ENCODE peak calls at places on chromosomes 13 and 19, in ten cellular contexts. Q is Caco-2, C is AG04450, R is fibroblast of the aortic adventitia, J is choroid plexus epithelial cell, H is OCI-LY7, G is stomach, T is esophagus muscularis mucosa, O is mucosa of descending colon, S is AG10803. M is an unnamed sample.

GRCh38 chr13:112705286-112705685 is 15.4 kb downstream of the ATP11A start:
- DNase-seq in Q (no peak), C (no peak), R (no peak), J (no peak), H (no peak), G (peak), T (no peak), O (no peak), S (no peak), M (no peak)

GRCh38 chr19:31675187-31675913 is 326.1 kb upstream of the TSHZ3 start:
- DNase-seq in Q (no peak), C (no peak), R (peak), J (peak), H (no peak), G (no peak), T (peak), O (no peak), S (peak), M (peak)

GRCh38 chr19:18386543-18387251 is 739 bp downstream of the GDF15 start:
- DNase-seq in Q (peak), C (no peak), R (peak), J (peak), H (no peak), G (no peak), T (no peak), O (peak), S (peak), M (peak)

GRCh38 chr19:7435602-7436001 is 53.2 kb downstream of the PEX11G start:
- DNase-seq in Q (no peak), C (no peak), R (no peak), J (no peak), H (no peak), G (no peak), T (no peak), O (no peak), S (no peak), M (no peak)

GRCh38 chr19:5889288-5889971 is 14.2 kb downstream of the NDUFA11 start:
- DNase-seq in Q (no peak), C (peak), R (peak), J (peak), H (no peak), G (no peak), T (no peak), O (no peak), S (peak), M (no peak)

GRCh38 chr13:98004107-98004506 is 50.6 kb downstream of the IPO5 start:
- DNase-seq in Q (no peak), C (peak), R (peak), J (peak), H (no peak), G (no peak), T (no peak), O (no peak), S (peak), M (no peak)

GRCh38 chr19:39341122-39341719 is 1.0 kb upstream of the SAMD4B start:
- DNase-seq in Q (peak), C (no peak), R (no peak), J (no peak), H (peak), G (peak), T (no peak), O (peak), S (peak), M (no peak)

GRCh38 chr13:113066142-113066455 is 39.5 kb upstream of the F7 start:
- DNase-seq in Q (no peak), C (no peak), R (no peak), J (no peak), H (no peak), G (no peak), T (no peak), O (no peak), S (no peak), M (no peak)

GRCh38 chr19:49570138-49570856 is 10.1 kb downstream of the NOSIP start:
- DNase-seq in Q (peak), C (peak), R (peak), J (peak), H (peak), G (peak), T (no peak), O (peak), S (peak), M (peak)

GRCh38 chr13:74040200-74040599 is 94.0 kb downstream of the KLF12 start:
- DNase-seq in Q (peak), C (no peak), R (peak), J (peak), H (peak), G (peak), T (no peak), O (peak), S (no peak), M (no peak)

GRCh38 chr19:35346193-35347052 is 1.3 kb upstream of the FFAR1 start:
- DNase-seq in Q (no peak), C (no peak), R (no peak), J (no peak), H (peak), G (peak), T (peak), O (peak), S (no peak), M (no peak)

GRCh38 chr13:39818953-39819352 is 163.5 kb downstream of the COG6 start:
- DNase-seq in Q (no peak), C (no peak), R (no peak), J (peak), H (no peak), G (no peak), T (no peak), O (no peak), S (no peak), M (no peak)

GRCh38 chr19:8334458-8335342 is 8.4 kb downstream of the KANK3 start:
- DNase-seq in Q (peak), C (no peak), R (peak), J (peak), H (no peak), G (peak), T (no peak), O (peak), S (peak), M (no peak)

DNA sequence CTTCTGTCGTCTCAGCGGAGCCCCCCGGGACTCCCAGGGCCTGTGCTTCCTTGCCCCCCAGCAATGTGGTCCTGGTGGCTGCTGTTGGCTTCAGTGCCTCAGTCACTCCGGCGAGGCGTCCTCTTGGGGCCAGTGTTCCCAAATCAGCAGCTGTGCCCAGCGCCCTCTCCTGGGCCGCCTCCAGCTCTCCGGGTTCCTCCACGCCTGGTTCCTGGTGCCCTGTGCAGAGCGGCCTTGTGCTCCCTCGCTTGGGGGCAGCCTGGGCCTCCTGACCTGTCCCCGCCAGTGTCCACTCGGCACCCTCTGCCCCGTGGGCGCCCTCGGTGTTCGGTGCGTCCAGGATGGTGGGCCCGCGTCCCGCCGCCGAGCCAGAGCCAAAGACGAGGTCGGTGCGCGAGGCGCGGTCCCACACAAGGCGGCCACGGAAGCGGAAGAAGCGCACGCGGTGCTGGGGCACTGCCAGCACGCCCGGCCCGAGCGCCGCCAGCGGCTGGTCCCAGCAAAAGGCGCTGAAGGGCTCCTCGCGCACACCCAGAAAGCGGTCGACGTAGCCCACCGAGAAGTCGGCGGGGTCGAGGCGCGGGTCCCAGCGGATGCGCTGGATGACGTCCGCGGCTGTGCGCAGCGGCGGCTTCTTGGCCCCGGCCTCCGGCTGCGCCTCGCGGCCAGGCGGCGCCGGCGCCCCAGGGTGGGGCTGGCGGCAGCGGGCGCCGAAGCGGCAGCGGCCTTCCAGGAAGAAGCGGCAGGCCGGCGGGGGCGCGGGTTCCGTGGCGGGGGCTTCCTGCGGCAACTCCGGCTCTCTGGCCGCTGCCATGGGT is 656 bp downstream of the LENG9 start:
- DNase-seq in Q (peak), C (no peak), R (peak), J (peak), H (peak), G (peak), T (no peak), O (peak), S (peak), M (no peak)
- TF ChIP-seq CTCF in Q (no peak), C (peak), R (peak), J (peak), H (peak), G (no peak), T (peak), O (peak), S (peak), M (peak)

GRCh38 chr19:1214862-1215731 is 9.5 kb downstream of the STK11 start:
- DNase-seq in Q (no peak), C (no peak), R (no peak), J (no peak), H (no peak), G (peak), T (no peak), O (no peak), S (no peak), M (no peak)

GRCh38 chr19:1216756-1217155 is 11.2 kb downstream of the STK11 start:
- DNase-seq in Q (no peak), C (no peak), R (no peak), J (no peak), H (no peak), G (no peak), T (no peak), O (no peak), S (no peak), M (no peak)

GRCh38 chr19:1211494-1212234 is 6.1 kb downstream of the STK11 start:
- DNase-seq in Q (no peak), C (no peak), R (no peak), J (no peak), H (no peak), G (peak), T (no peak), O (no peak), S (no peak), M (no peak)

GRCh38 chr19:1214299-1214861 is 8.8 kb downstream of the STK11 start:
- DNase-seq in Q (no peak), C (no peak), R (no peak), J (no peak), H (no peak), G (no peak), T (no peak), O (no peak), S (no peak), M (no peak)

GRCh38 chr19:1213391-1214286 is 8.1 kb downstream of the STK11 start:
- DNase-seq in Q (no peak), C (no peak), R (no peak), J (peak), H (no peak), G (peak), T (no peak), O (peak), S (peak), M (no peak)
- H3K4me3 ChIP-seq in Q (no peak), C (no peak), R (no peak), J (no peak), H (no peak), G (no peak), T (peak), O (no peak), S (no peak), M (no peak)

GRCh38 chr19:40366697-40367561 is 18.4 kb downstream of the PLD3 start:
- DNase-seq in Q (no peak), C (no peak), R (no peak), J (peak), H (no peak), G (no peak), T (no peak), O (no peak), S (no peak), M (no peak)
- TF ChIP-seq CTCF in Q (no peak), C (no peak), R (no peak), J (no peak), H (no peak), G (no peak), T (no peak), O (no peak), S (no peak), M (no peak)

GRCh38 chr13:31198524-31198923 is 1.3 kb upstream of the B3GLCT start:
- DNase-seq in Q (no peak), C (no peak), R (no peak), J (no peak), H (no peak), G (no peak), T (no peak), O (no peak), S (peak), M (no peak)

GRCh38 chr13:31199849-31200635 is at the start of gene B3GLCT:
- DNase-seq in Q (peak), C (peak), R (peak), J (peak), H (peak), G (peak), T (no peak), O (peak), S (peak), M (no peak)

GRCh38 chr13:31199527-31199848 is 287 bp upstream of the B3GLCT start:
- DNase-seq in Q (no peak), C (no peak), R (no peak), J (no peak), H (no peak), G (no peak), T (no peak), O (no peak), S (no peak), M (no peak)

GRCh38 chr13:31200636-31200970 is 828 bp downstream of the B3GLCT start:
- DNase-seq in Q (peak), C (no peak), R (no peak), J (no peak), H (peak), G (peak), T (no peak), O (peak), S (peak), M (no peak)

DNA sequence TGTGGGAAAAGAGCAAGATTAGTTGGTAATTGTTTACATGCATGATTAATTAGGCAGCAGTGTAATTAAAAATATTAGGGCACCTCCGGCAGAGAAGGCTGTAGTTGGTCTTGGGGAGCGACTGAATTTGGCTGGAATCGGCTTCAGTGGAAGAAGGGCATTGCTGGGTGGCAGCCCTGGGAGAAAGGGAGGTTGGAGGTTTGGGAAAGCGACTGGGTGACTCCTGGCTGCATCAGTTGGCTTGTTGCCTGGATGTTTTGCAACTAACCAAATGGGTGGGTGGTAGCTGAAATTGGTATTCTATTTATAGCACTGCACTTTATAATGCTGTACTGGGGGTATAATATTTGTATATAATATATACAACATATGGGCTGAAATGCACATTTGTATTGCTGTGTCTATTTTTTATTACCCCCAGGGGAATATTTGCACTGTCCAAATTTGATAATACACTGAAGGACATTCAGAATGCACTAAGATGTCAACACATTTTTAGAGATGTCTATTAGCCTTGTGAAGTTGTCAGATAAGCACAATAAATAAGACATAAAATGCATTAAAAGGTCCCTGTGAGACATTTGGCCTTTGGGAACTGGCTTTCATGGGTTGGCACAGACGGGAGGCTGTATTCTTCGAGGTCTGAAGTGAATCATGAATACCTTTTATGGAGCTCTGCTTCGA is 1.7 kb downstream of the B3GLCT start:
- DNase-seq in Q (no peak), C (no peak), R (peak), J (peak), H (no peak), G (no peak), T (no peak), O (no peak), S (peak), M (no peak)
- H3K4me3 ChIP-seq in Q (peak), C (peak), R (peak), J (peak), H (peak), G (peak), T (peak), O (no peak), S (peak), M (peak)